ENCODE peak calls at places on chromosomes 12 and 14, in nine cellular contexts. P is body of pancreas, D is epithelial cell of esophagus, U is cardiac fibroblast, W is Panc1, R is GM23338, H is keratinocyte, Q is dorsolateral prefrontal cortex, G is right atrium auricular region. Z is an unnamed sample.

GRCh38 chr12:113422030-113422900 is at the start of gene SDSL:
- DNase-seq in P (peak; percentile 71), D (peak; percentile 88), Q (peak; percentile 64), W (peak; percentile 33), U (peak; percentile 87), R (peak; percentile 59), H (peak; percentile 35), G (peak; percentile 84), Z (peak; percentile 82)

GRCh38 chr12:82425241-82425640 is 66.9 kb downstream of the METTL25 start:
- DNase-seq in U (peak; percentile 45), R (no peak), G (no peak), D (no peak), P (no peak), H (no peak), W (no peak), Q (no peak), Z (no peak)

GRCh38 chr12:104886418-104887401 is 71.4 kb downstream of the SLC41A2 start:
- DNase-seq in Q (no peak), P (no peak), R (no peak), G (no peak), H (no peak), D (peak; percentile 72), W (no peak), U (peak; percentile 68), Z (no peak)

GRCh38 chr14:50312734-50313054 is 570 bp downstream of the DMAC2L start:
- DNase-seq in H (no peak), R (no peak), Q (no peak), P (no peak), U (no peak), W (no peak), G (no peak), D (peak; percentile 63), Z (no peak)

GRCh38 chr14:69716483-69717187 is 50.3 kb upstream of the SRSF5 start:
- DNase-seq in U (peak; percentile 88), W (no peak), Q (no peak), H (peak; percentile 83), G (no peak), D (peak; percentile 94), P (no peak), R (no peak), Z (no peak)

GRCh38 chr14:93792391-93792790 is 4.1 kb upstream of the PRIMA1 start:
- DNase-seq in U (no peak), H (no peak), P (no peak), D (peak; percentile 25), W (no peak), R (no peak), G (no peak), Q (no peak), Z (no peak)

GRCh38 chr14:86464386-86464785 is 934.4 kb downstream of the FLRT2 start:
- DNase-seq in P (no peak), G (no peak), Q (peak; percentile 42), U (no peak), W (no peak), R (no peak), D (peak; percentile 1), H (no peak), Z (no peak)

GRCh38 chr12:56221233-56221756 is 427 bp downstream of the RNF41 start:
- DNase-seq in U (peak; percentile 93), H (no peak), Q (peak; percentile 65), P (peak; percentile 58), G (no peak), R (peak; percentile 81), D (peak; percentile 47), W (no peak), Z (peak; percentile 91)

GRCh38 chr12:47591795-47592194 is 114.0 kb downstream of the RPAP3 start:
- DNase-seq in Q (no peak), R (no peak), W (no peak), G (no peak), D (no peak), P (no peak), H (no peak), U (no peak), Z (no peak)

GRCh38 chr12:26918321-26919215 is 19.2 kb downstream of the INTS13 start:
- DNase-seq in W (no peak), R (no peak), G (no peak), Q (no peak), D (peak; percentile 33), U (peak; percentile 33), H (no peak), P (no peak), Z (no peak)
- TF ChIP-seq CTCF in W (no peak), R (no peak), G (no peak), Q (no peak), D (peak; percentile 12), U (no peak), H (no peak), P (peak; percentile 19), Z (no peak)

DNA sequence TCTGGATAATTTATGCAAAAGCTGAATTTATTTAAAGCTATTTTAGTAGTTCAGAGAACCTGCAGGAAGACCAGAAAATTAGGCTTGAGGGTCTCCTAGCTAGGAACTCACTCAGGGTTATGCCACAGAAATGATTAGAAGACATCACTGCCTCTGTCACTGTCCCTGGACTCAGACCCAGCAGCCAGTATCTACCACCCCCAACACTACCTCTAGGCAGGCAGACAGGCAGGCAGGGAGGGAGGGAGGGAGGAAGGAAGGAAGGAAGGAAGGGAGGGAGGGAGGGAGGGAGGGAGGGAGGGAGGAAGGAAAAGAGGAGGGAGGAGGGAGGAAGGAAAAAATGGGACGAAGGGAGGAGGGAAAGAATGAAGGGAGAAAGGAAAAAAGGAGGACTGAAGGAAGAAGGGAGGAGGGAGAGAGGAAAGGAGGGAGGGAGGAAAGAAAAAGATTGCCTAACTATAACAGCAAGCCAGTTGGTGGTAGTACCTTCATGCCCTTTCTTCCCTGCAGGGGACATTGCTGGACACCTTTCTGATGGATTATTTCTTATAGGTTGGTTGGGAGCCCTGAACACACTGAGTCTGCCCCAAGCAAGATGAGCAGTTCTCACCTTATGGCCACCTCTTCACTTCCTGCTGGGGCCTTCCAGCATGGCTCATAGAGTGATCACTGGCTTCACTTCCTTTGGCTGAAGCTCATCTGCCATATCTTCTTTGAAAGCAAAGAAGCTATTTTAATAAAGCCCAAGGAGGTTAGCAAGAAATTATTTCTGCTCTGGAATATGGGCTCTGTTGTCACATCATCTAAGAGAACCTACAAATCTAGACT is 49.7 kb downstream of the KICS2 start:
- DNase-seq in P (no peak), D (peak; percentile 32), H (no peak), Q (no peak), G (no peak), R (no peak), W (no peak), U (no peak), Z (no peak)
- H3K4me3 ChIP-seq in P (no peak overlapping the region), D (no peak overlapping the region), H (peak overlapping the region; percentile 2), Q (no peak overlapping the region), G (no peak overlapping the region), R (no peak overlapping the region), W (no peak overlapping the region), U (no peak overlapping the region), Z (no peak overlapping the region)

DNA sequence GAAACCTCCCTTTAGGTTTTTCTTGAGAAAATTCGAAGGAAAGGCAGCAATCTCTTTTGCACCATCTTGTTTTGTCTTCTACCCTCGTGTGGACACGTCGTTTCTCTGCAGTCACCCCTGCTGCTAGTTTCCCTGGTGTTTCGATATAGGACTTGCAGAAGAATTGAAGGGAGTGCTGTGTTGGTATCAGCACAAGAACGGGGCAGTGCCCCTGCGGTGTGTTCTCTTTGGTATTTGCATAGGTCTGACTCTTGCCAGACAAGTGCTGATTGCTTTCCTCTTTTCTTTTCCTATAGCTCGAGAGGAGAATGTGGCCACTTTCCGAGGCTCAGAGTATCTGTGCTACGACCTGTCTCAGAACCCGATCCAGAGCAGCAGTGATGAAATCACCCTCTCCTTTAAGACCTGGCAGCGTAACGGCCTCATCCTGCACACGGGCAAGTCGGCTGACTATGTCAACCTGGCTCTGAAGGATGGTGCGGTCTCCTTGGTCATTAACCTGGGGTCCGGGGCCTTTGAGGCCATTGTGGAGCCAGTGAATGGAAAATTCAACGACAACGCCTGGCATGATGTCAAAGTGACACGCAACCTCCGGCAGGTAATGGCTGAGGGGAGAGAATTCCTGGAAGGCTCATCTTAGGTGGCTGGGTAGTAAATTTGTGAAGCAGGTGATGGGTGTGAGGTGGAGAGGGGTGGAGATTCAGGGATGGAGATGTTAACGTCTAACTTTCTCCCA is 474.8 kb downstream of the NRXN3 start:
- DNase-seq in D (no peak), G (no peak), R (peak; percentile 15), H (no peak), P (no peak), W (no peak), U (no peak), Q (no peak), Z (no peak)
- TF ChIP-seq CTCF in D (no peak), G (no peak), R (no peak), H (no peak), P (no peak), W (no peak), U (no peak), Q (no peak), Z (no peak)

GRCh38 chr12:51342416-51342815 is 4.1 kb downstream of the CELA1 start:
- DNase-seq in H (no peak), U (no peak), W (no peak), G (no peak), Q (no peak), R (no peak), P (no peak), D (no peak), Z (no peak)

GRCh38 chr12:51341259-51342007 is 5.0 kb downstream of the CELA1 start:
- DNase-seq in G (peak; percentile 84), P (peak; percentile 78), D (peak; percentile 70), Q (no peak), W (peak; percentile 85), U (peak; percentile 80), R (peak; percentile 92), H (peak; percentile 21), Z (no peak)

GRCh38 chr12:51346581-51346980 is at the start of gene CELA1:
- DNase-seq in U (no peak), D (no peak), H (no peak), R (no peak), G (no peak), Q (no peak), P (no peak), W (no peak), Z (no peak)

GRCh38 chr12:51345681-51346080 is 798 bp downstream of the CELA1 start:
- DNase-seq in R (peak; percentile 17), U (peak; percentile 38), W (no peak), P (no peak), G (no peak), H (no peak), D (no peak), Q (no peak), Z (no peak)

DNA sequence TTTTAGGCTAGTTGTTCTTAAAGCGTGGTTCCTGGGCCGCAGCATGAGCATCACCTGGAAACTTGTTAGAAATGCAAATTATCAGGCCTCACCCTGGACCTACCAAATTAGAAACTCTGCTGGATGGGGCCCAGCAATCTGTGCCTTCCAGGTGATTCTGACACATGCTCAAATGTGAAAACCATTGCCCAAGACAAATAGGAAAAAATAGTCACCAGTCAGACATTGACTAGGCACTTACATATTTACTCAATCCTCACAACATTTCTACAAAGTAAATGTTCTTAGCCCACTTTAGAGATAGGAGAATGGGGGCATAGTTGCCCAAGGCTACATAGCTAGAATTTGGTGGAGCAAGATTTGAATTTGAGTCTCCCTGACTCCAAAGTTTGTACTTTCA is 3.3 kb downstream of the CELA1 start:
- DNase-seq in P (no peak), Q (no peak), D (peak; percentile 50), W (no peak), H (no peak), U (no peak), G (no peak), R (no peak), Z (no peak)
- H3K4me3 ChIP-seq in P (no peak overlapping the region), Q (no peak overlapping the region), D (no peak overlapping the region), W (no peak overlapping the region), H (no peak overlapping the region), U (no peak overlapping the region), G (no peak overlapping the region), R (no peak overlapping the region), Z (no peak overlapping the region)

Z was measured in coronary artery.